ENCODE peak calls at places on chromosome 1, in nine cellular contexts. U is left ventricle myocardium inferior; B is heart right ventricle; T is endodermal cell; F is heart left ventricle; J is cardiac muscle cell; K is CD8-positive, alpha-beta memory T cell; D is uterus; P is IMR-90. C is an unnamed sample.

GRCh38 chr1:30816211-30817082 is 58.9 kb upstream of the LAPTM5 start:
- DNase-seq in K (no peak), J (peak; percentile 80), P (peak; percentile 92), U (peak; percentile 44), D (peak; percentile 38), B (peak; percentile 81), F (peak; percentile 54), T (peak; percentile 94), C (peak; percentile 46)

GRCh38 chr1:25765152-25765909 is 34.7 kb upstream of the SELENON start:
- DNase-seq in B (no peak), D (no peak), T (no peak), J (no peak), U (no peak), P (no peak), F (no peak), K (no peak), C (no peak)

GRCh38 chr1:26284597-26285351 is 4.9 kb downstream of the SH3BGRL3 start:
- DNase-seq in D (peak; percentile 54), F (peak; percentile 91), B (peak; percentile 68), J (peak; percentile 90), U (peak; percentile 65), K (peak; percentile 88), T (peak; percentile 92), P (peak; percentile 97), C (peak; percentile 85)

GRCh38 chr1:185804206-185804605 is 70.0 kb downstream of the HMCN1 start:
- DNase-seq in D (no peak), U (no peak), K (no peak), P (peak; percentile 55), F (no peak), J (no peak), B (no peak), T (no peak), C (no peak)

GRCh38 chr1:114076308-114076707 is 77.4 kb downstream of the SYT6 start:
- DNase-seq in F (no peak), U (no peak), T (no peak), J (no peak), D (no peak), B (no peak), P (no peak), K (no peak), C (no peak)

GRCh38 chr1:63861055-63861691 is 87.4 kb downstream of the ROR1 start:
- DNase-seq in K (no peak), J (no peak), F (no peak), D (no peak), P (no peak), B (no peak), T (no peak), U (no peak), C (no peak)

GRCh38 chr1:156804572-156805243 is 11.9 kb downstream of the SH2D2A start:
- DNase-seq in B (no peak), U (no peak), T (no peak), J (peak; percentile 60), K (no peak), D (no peak), F (peak; percentile 26), P (peak; percentile 51), C (no peak)

GRCh38 chr1:201419737-201420607 is 1.6 kb downstream of the TNNI1 start:
- DNase-seq in D (no peak), F (peak; percentile 67), P (no peak), T (no peak), B (no peak), U (no peak), J (peak; percentile 29), K (no peak), C (no peak)

GRCh38 chr1:53992085-53992874 is 25.7 kb downstream of the LDLRAD1 start:
- DNase-seq in B (no peak), J (no peak), F (no peak), P (no peak), D (no peak), U (no peak), T (peak; percentile 76), K (no peak), C (no peak)

GRCh38 chr1:115782571-115783281 is 14.2 kb upstream of the CASQ2 start:
- DNase-seq in B (no peak), U (no peak), T (peak; percentile 69), P (peak; percentile 45), F (no peak), J (peak; percentile 82), K (no peak), D (no peak), C (no peak)

GRCh38 chr1:50272923-50273322 is 150.3 kb downstream of the DMRTA2 start:
- DNase-seq in K (no peak), D (no peak), P (no peak), U (no peak), B (no peak), F (no peak), T (no peak), J (no peak), C (no peak)

GRCh38 chr1:202238914-202239313 is 45.3 kb downstream of the LGR6 start:
- DNase-seq in T (peak; percentile 48), B (no peak), D (no peak), F (no peak), J (no peak), K (no peak), U (no peak), P (no peak), C (no peak)

GRCh38 chr1:163395767-163396166 is 74.0 kb downstream of the NUF2 start:
- DNase-seq in P (no peak), D (no peak), T (no peak), U (no peak), F (no peak), B (no peak), J (peak; percentile 3), K (no peak), C (no peak)

GRCh38 chr1:202645097-202645476 is 65.2 kb downstream of the SYT2 start:
- DNase-seq in P (no peak), J (no peak), F (no peak), B (no peak), D (no peak), K (no peak), U (no peak), T (no peak), C (no peak)

DNA sequence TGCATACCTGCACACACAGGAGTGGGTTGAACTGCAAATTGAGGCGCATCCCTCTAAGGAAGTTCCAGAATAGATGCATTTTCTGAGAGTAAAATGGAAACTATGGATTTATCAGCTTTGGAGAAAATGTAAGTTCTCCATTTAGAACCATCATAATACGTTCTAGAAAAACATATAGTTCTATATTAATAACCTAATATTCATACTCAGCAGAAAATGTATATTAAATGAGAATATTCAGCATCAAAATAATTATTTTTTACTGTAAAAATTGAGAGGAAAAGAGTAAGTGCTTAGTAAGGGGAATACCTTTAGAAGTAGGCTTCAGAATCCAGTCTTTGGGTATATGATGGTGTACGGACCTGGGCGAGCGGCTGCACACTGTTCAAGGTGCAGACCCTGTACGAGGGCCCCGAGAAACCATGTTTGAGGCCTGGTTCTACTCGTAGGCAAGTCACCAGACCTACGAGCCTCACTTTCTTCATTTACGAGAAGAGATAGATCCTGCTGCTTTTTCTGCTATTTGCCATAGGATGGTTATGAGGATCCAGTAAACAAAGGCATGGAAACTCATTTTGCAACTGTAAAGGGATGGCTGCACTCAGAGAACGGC is 6.8 kb downstream of the CD247 start:
- DNase-seq in T (peak; percentile 15), D (no peak), P (no peak), K (no peak), B (no peak), J (no peak), U (no peak), F (no peak), C (no peak)
- H3K4me1 ChIP-seq in T (no peaks in the 10 kb centered on the region), D (no peaks in the 10 kb centered on the region), P (no peaks in the 10 kb centered on the region), K (peaks cover 94% of the 10 kb centered on the region), B (no peaks in the 10 kb centered on the region), J (no peaks in the 10 kb centered on the region), U (no peaks in the 10 kb centered on the region), F (no peaks in the 10 kb centered on the region), C (no peaks in the 10 kb centered on the region)

GRCh38 chr1:225849905-225850304 is 32.3 kb downstream of the TMEM63A start:
- DNase-seq in B (peak; percentile 41), D (peak; percentile 50), J (no peak), P (no peak), T (no peak), K (peak; percentile 37), U (no peak), F (peak; percentile 62), C (peak; percentile 76)
- H3K27ac ChIP-seq in B (peak overlapping the region; percentile 40), D (no peak overlapping the region), J (no peak overlapping the region), P (no peak overlapping the region), T (no peak overlapping the region), K (no peak overlapping the region), U (no peak overlapping the region), F (peak overlapping the region; percentile 7), C (no peak overlapping the region)

DNA sequence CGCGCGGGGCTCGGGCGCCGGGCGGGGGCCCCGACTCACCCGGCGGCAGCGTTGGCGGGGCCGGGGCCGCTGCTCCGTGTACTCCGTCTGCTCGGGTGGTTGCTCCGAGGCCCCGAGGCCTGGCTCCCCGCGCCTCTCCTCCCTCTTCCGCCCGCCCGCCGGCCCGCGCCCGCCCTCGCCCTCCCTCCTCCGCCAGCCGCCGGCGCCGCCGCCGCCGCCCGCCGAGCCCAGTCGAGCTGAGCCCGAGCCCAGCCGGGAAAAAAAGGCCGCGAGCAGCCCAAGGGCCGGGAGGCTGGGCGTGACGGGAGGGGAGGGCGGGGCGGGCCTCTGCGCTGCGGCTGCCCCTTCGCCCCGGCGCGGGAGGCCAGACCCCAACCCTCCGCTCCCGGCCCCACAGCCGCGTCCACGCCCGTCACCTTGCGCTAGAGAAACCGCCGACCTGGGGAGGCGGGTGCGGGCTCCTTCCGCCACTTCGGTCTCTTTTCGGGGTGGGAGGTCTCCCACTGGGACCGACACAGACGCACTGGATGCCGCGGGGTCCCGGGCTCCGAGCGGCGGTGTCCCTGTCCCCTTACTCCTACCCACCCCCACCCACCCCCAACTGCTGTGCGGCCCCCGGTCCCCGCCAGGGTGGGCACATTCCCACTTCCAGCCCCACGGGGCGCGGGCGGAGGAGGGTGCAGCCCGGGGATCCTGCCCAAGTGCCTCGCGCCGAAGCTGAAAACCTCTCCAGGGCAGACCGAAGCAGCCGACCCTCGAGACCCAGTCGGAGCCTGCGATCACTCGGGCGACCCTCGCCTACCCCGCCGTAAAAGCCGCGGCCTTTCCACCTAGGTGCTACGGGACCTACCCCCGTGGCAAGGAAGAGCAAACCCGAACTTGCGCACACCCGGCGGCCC is at the start of gene CERS2:
- DNase-seq in P (peak; percentile 69), D (peak; percentile 84), T (peak; percentile 91), F (peak; percentile 83), K (peak; percentile 68), U (peak; percentile 86), J (peak; percentile 87), B (peak; percentile 83), C (peak; percentile 98)
- H3K4me1 ChIP-seq in P (peaks cover 41% of the 10 kb centered on the region), D (peaks cover 8% of the 10 kb centered on the region), T (peaks cover 18% of the 10 kb centered on the region), F (peaks cover 50% of the 10 kb centered on the region), K (peaks cover 68% of the 10 kb centered on the region), U (peaks cover 78% of the 10 kb centered on the region), J (peaks cover 39% of the 10 kb centered on the region), B (peaks cover 73% of the 10 kb centered on the region), C (peaks cover 91% of the 10 kb centered on the region)

GRCh38 chr1:231138221-231138620 is 23.6 kb upstream of the TRIM67 start:
- DNase-seq in T (no peak), D (no peak), U (no peak), B (no peak), J (no peak), P (no peak), K (no peak), F (no peak), C (no peak)

GRCh38 chr1:231134624-231135023 is 27.2 kb upstream of the TRIM67 start:
- DNase-seq in U (no peak), D (no peak), F (no peak), B (no peak), P (no peak), K (no peak), J (no peak), T (no peak), C (no peak)

GRCh38 chr1:231139659-231140650 is 21.9 kb upstream of the TRIM67 start:
- DNase-seq in T (no peak), D (no peak), J (peak; percentile 99), F (no peak), P (peak; percentile 82), U (no peak), K (no peak), B (no peak), C (no peak)

GRCh38 chr1:231139125-231139649 is 22.7 kb upstream of the TRIM67 start:
- DNase-seq in D (no peak), B (no peak), U (no peak), K (no peak), F (no peak), J (peak; percentile 95), P (peak; percentile 58), T (no peak), C (no peak)
- H3K27ac ChIP-seq in D (no peak overlapping the region), B (peak overlapping the region; percentile 26), U (peak overlapping the region; percentile 58), K (no peak overlapping the region), F (peak overlapping the region; percentile 20), J (no peak overlapping the region), P (peak overlapping the region; percentile 58), T (no peak overlapping the region), C (peak overlapping the region; percentile 44)